ENCODE peak calls at places on chromosomes 4 and X, in four cellular contexts. H, M, E and F are unnamed samples.

GRCh38 chrX:100731441-100732281 is at the start of gene SYTL4:
- DNase-seq in H (no peak), M (peak; percentile 71), E (no peak), F (peak; percentile 23)

GRCh38 chr4:37603711-37604110 is 82.5 kb downstream of the RELL1 start:
- DNase-seq in H (no peak), M (no peak), E (no peak), F (no peak)

GRCh38 chr4:61837395-61837794 is 637.3 kb downstream of the ADGRL3 start:
- DNase-seq in H (no peak), M (no peak), E (no peak), F (no peak)

GRCh38 chr4:7029212-7029611 is 14.0 kb upstream of the TADA2B start:
- DNase-seq in H (no peak), M (no peak), E (no peak), F (no peak)

GRCh38 chr4:99645638-99646037 is 12.0 kb downstream of the C4orf54 start:
- DNase-seq in H (no peak), M (no peak), E (no peak), F (no peak)

GRCh38 chr4:74733760-74734159 is 60.6 kb downstream of the BTC start:
- DNase-seq in H (no peak), M (no peak), E (no peak), F (no peak)

GRCh38 chrX:109774706-109775105 is 41.6 kb upstream of the ACSL4 start:
- DNase-seq in H (peak; percentile 84), M (no peak), E (no peak), F (no peak)

GRCh38 chr4:90603540-90603939 is 476.3 kb downstream of the CCSER1 start:
- DNase-seq in H (peak; percentile 2), M (no peak), E (no peak), F (no peak)

GRCh38 chr4:14790487-14790886 is 211.8 kb upstream of the CPEB2 start:
- DNase-seq in H (no peak), M (no peak), E (no peak), F (no peak)

GRCh38 chr4:8860892-8861575 is 10.6 kb downstream of the HMX1 start:
- DNase-seq in H (no peak), M (no peak), E (no peak), F (no peak)

GRCh38 chr4:84319124-84319523 is 180.0 kb downstream of the NKX6-1 start:
- DNase-seq in H (peak; percentile 1), M (no peak), E (no peak), F (no peak)

GRCh38 chrX:151985955-151986354 is 11.5 kb upstream of the GABRE start:
- DNase-seq in H (peak; percentile 68), M (no peak), E (no peak), F (peak; percentile 20)

GRCh38 chrX:47585273-47585672 is 3.0 kb downstream of the TIMP1 start:
- DNase-seq in H (peak; percentile 44), M (no peak), E (no peak), F (no peak)

GRCh38 chrX:113202601-113203000 is 362.0 kb upstream of the AMOT start:
- DNase-seq in H (no peak), M (no peak), E (no peak), F (no peak)

GRCh38 chr4:128950796-128951195 is 141.3 kb downstream of the JADE1 start:
- DNase-seq in H (no peak), M (no peak), E (no peak), F (no peak)

GRCh38 chrX:134880866-134881265 is 109.9 kb upstream of the SMIM10 start:
- DNase-seq in H (peak; percentile 47), M (no peak), E (no peak), F (no peak)

GRCh38 chr4:98653890-98654867 is 4.2 kb downstream of the TSPAN5 start:
- DNase-seq in H (peak; percentile 85), M (no peak), E (no peak), F (no peak)

GRCh38 chrX:143571521-143571920 is 54.2 kb upstream of the SPANXN3 start:
- DNase-seq in H (peak; percentile 55), M (no peak), E (no peak), F (no peak)

GRCh38 chr4:158170691-158171455 is 2.0 kb downstream of the GASK1B start:
- DNase-seq in H (peak; percentile 60), M (peak; percentile 89), E (no peak), F (peak; percentile 85)

GRCh38 chr4:111671756-111672155 is 473.5 kb upstream of the FAM241A start:
- DNase-seq in H (no peak), M (no peak), E (no peak), F (no peak)

GRCh38 chr4:147160908-147161513 is 215.3 kb upstream of the TTC29 start:
- DNase-seq in H (peak; percentile 81), M (no peak), E (no peak), F (no peak)

GRCh38 chr4:176409627-176410026 is 89.9 kb downstream of the SPCS3 start:
- DNase-seq in H (no peak), M (no peak), E (no peak), F (no peak)

GRCh38 chr4:71231073-71231752 is 107.6 kb upstream of the SLC4A4 start:
- DNase-seq in H (peak; percentile 30), M (peak; percentile 95), E (no peak), F (peak; percentile 90)

GRCh38 chrX:68415289-68415688 is 18.0 kb downstream of the OPHN1 start:
- DNase-seq in H (peak; percentile 63), M (peak; percentile 67), E (no peak), F (peak; percentile 46)

GRCh38 chrX:56564921-56565861 is 1.8 kb downstream of the UBQLN2 start:
- DNase-seq in H (peak; percentile 3), M (no peak), E (no peak), F (no peak)

GRCh38 chrX:65879977-65880799 is 159.7 kb downstream of the VSIG4 start:
- DNase-seq in H (no peak), M (no peak), E (no peak), F (no peak)